ENCODE peak calls at places on chromosomes 16 and 17, in seven cellular contexts. One of them, this sample, is unnamed.

GRCh38 chr16:79250457-79251098 is 350.0 kb downstream of the MAF start:
- DNase-seq in tibial artery: no peak
- DNase-seq in small intestine: no peak
- DNase-seq in thoracic aorta: no peak
- DNase-seq in PC-9: no peak
- DNase-seq in naive thymus-derived CD4-positive, alpha-beta T cell: no peak
- DNase-seq in adrenal gland: no peak
- DNase-seq in this sample: no peak

GRCh38 chr16:86980644-86981043 is 336.5 kb downstream of the C16orf95 start:
- DNase-seq in small intestine: no peak
- DNase-seq in thoracic aorta: no peak
- DNase-seq in tibial artery: no peak
- DNase-seq in PC-9: no peak
- DNase-seq in naive thymus-derived CD4-positive, alpha-beta T cell: no peak
- DNase-seq in adrenal gland: no peak
- DNase-seq in this sample: no peak

GRCh38 chr17:7074931-7075330 is 5.1 kb downstream of the CLEC10A start:
- DNase-seq in PC-9: no peak
- DNase-seq in adrenal gland: no peak
- DNase-seq in tibial artery: no peak
- DNase-seq in thoracic aorta: no peak
- DNase-seq in naive thymus-derived CD4-positive, alpha-beta T cell: no peak
- DNase-seq in small intestine: no peak
- DNase-seq in this sample: no peak

GRCh38 chr16:813204-813915 is 12.8 kb upstream of the GNG13 start:
- DNase-seq in thoracic aorta: no peak
- DNase-seq in PC-9: peak; percentile 40
- DNase-seq in tibial artery: no peak
- DNase-seq in naive thymus-derived CD4-positive, alpha-beta T cell: peak; percentile 65
- DNase-seq in small intestine: no peak
- DNase-seq in adrenal gland: no peak
- DNase-seq in this sample: no peak

GRCh38 chr17:72514888-72515287 is 394.1 kb downstream of the SOX9 start:
- DNase-seq in adrenal gland: no peak
- DNase-seq in naive thymus-derived CD4-positive, alpha-beta T cell: no peak
- DNase-seq in PC-9: no peak
- DNase-seq in tibial artery: no peak
- DNase-seq in small intestine: no peak
- DNase-seq in thoracic aorta: no peak
- DNase-seq in this sample: peak; percentile 51

GRCh38 chr16:79816081-79816497 is 215.6 kb upstream of the MAF start:
- DNase-seq in small intestine: no peak
- DNase-seq in adrenal gland: no peak
- DNase-seq in thoracic aorta: no peak
- DNase-seq in naive thymus-derived CD4-positive, alpha-beta T cell: no peak
- DNase-seq in tibial artery: no peak
- DNase-seq in PC-9: no peak
- DNase-seq in this sample: no peak

GRCh38 chr17:77489239-77489897 is 348.6 kb downstream of the SEC14L1 start:
- DNase-seq in tibial artery: no peak
- DNase-seq in adrenal gland: no peak
- DNase-seq in PC-9: no peak
- DNase-seq in small intestine: no peak
- DNase-seq in naive thymus-derived CD4-positive, alpha-beta T cell: no peak
- DNase-seq in thoracic aorta: no peak
- DNase-seq in this sample: peak; percentile 28

GRCh38 chr17:75638893-75639292 is 5.7 kb downstream of the SMIM5 start:
- DNase-seq in tibial artery: peak; percentile 64
- DNase-seq in PC-9: no peak
- DNase-seq in thoracic aorta: no peak
- DNase-seq in small intestine: no peak
- DNase-seq in naive thymus-derived CD4-positive, alpha-beta T cell: no peak
- DNase-seq in adrenal gland: peak; percentile 33
- DNase-seq in this sample: peak; percentile 73

GRCh38 chr17:32157225-32157624 is 14.9 kb downstream of the RHOT1 start:
- DNase-seq in naive thymus-derived CD4-positive, alpha-beta T cell: no peak
- DNase-seq in thoracic aorta: no peak
- DNase-seq in tibial artery: no peak
- DNase-seq in small intestine: no peak
- DNase-seq in adrenal gland: no peak
- DNase-seq in PC-9: no peak
- DNase-seq in this sample: no peak

GRCh38 chr16:85473909-85474640 is 139.0 kb upstream of the GSE1 start:
- DNase-seq in thoracic aorta: no peak
- DNase-seq in naive thymus-derived CD4-positive, alpha-beta T cell: no peak
- DNase-seq in PC-9: no peak
- DNase-seq in small intestine: no peak
- DNase-seq in adrenal gland: no peak
- DNase-seq in tibial artery: no peak
- DNase-seq in this sample: peak; percentile 76

GRCh38 chr17:77445908-77446535 is 305.3 kb downstream of the SEC14L1 start:
- DNase-seq in adrenal gland: no peak
- DNase-seq in tibial artery: no peak
- DNase-seq in naive thymus-derived CD4-positive, alpha-beta T cell: peak; percentile 64
- DNase-seq in PC-9: no peak
- DNase-seq in small intestine: peak; percentile 93
- DNase-seq in thoracic aorta: no peak
- DNase-seq in this sample: peak; percentile 70

GRCh38 chr17:65220732-65221131 is 83.6 kb downstream of the RGS9 start:
- DNase-seq in naive thymus-derived CD4-positive, alpha-beta T cell: no peak
- DNase-seq in tibial artery: no peak
- DNase-seq in adrenal gland: no peak
- DNase-seq in PC-9: peak; percentile 59
- DNase-seq in thoracic aorta: no peak
- DNase-seq in small intestine: no peak
- DNase-seq in this sample: no peak

GRCh38 chr16:30380072-30380471 is 2.3 kb downstream of the SEPTIN1 start:
- DNase-seq in naive thymus-derived CD4-positive, alpha-beta T cell: no peak
- DNase-seq in PC-9: no peak
- DNase-seq in small intestine: no peak
- DNase-seq in tibial artery: no peak
- DNase-seq in thoracic aorta: no peak
- DNase-seq in adrenal gland: no peak
- DNase-seq in this sample: no peak

GRCh38 chr17:64617125-64617780 is 44.9 kb downstream of the SMURF2 start:
- DNase-seq in adrenal gland: no peak
- DNase-seq in naive thymus-derived CD4-positive, alpha-beta T cell: no peak
- DNase-seq in small intestine: no peak
- DNase-seq in tibial artery: no peak
- DNase-seq in PC-9: no peak
- DNase-seq in thoracic aorta: no peak
- DNase-seq in this sample: no peak

GRCh38 chr17:9241371-9241712 is 220.0 kb downstream of the NTN1 start:
- DNase-seq in adrenal gland: peak; percentile 31
- DNase-seq in thoracic aorta: no peak
- DNase-seq in tibial artery: peak; percentile 82
- DNase-seq in PC-9: no peak
- DNase-seq in naive thymus-derived CD4-positive, alpha-beta T cell: no peak
- DNase-seq in small intestine: no peak
- DNase-seq in this sample: peak; percentile 43

GRCh38 chr17:80969674-80970043 is 22.0 kb upstream of the CHMP6 start:
- DNase-seq in tibial artery: no peak
- DNase-seq in naive thymus-derived CD4-positive, alpha-beta T cell: no peak
- DNase-seq in thoracic aorta: no peak
- DNase-seq in PC-9: no peak
- DNase-seq in small intestine: no peak
- DNase-seq in adrenal gland: no peak
- DNase-seq in this sample: no peak

GRCh38 chr17:80968602-80969029 is 23.0 kb upstream of the CHMP6 start:
- DNase-seq in naive thymus-derived CD4-positive, alpha-beta T cell: no peak
- DNase-seq in PC-9: no peak
- DNase-seq in small intestine: no peak
- DNase-seq in thoracic aorta: no peak
- DNase-seq in adrenal gland: peak; percentile 61
- DNase-seq in tibial artery: peak; percentile 73
- DNase-seq in this sample: no peak

GRCh38 chr17:80970044-80970761 is 21.4 kb upstream of the CHMP6 start:
- DNase-seq in tibial artery: no peak
- DNase-seq in small intestine: no peak
- DNase-seq in thoracic aorta: no peak
- DNase-seq in PC-9: peak; percentile 37
- DNase-seq in adrenal gland: no peak
- DNase-seq in naive thymus-derived CD4-positive, alpha-beta T cell: peak; percentile 44
- DNase-seq in this sample: peak; percentile 45

GRCh38 chr17:80967404-80967872 is 24.2 kb upstream of the CHMP6 start:
- DNase-seq in thoracic aorta: no peak
- DNase-seq in small intestine: no peak
- DNase-seq in PC-9: no peak
- DNase-seq in naive thymus-derived CD4-positive, alpha-beta T cell: no peak
- DNase-seq in tibial artery: peak; percentile 63
- DNase-seq in adrenal gland: no peak
- DNase-seq in this sample: peak; percentile 75

GRCh38 chr17:80969030-80969673 is 22.5 kb upstream of the CHMP6 start:
- DNase-seq in adrenal gland: no peak
- DNase-seq in naive thymus-derived CD4-positive, alpha-beta T cell: no peak
- DNase-seq in thoracic aorta: no peak
- DNase-seq in small intestine: no peak
- DNase-seq in PC-9: no peak
- DNase-seq in tibial artery: no peak
- DNase-seq in this sample: no peak
- H3K4me3 ChIP-seq in adrenal gland: no peak overlapping the region
- H3K4me3 ChIP-seq in naive thymus-derived CD4-positive, alpha-beta T cell: no peak overlapping the region
- H3K4me3 ChIP-seq in thoracic aorta: no peak overlapping the region
- H3K4me3 ChIP-seq in small intestine: no peak overlapping the region
- H3K4me3 ChIP-seq in PC-9: no peak overlapping the region
- H3K4me3 ChIP-seq in tibial artery: no peak overlapping the region
- H3K4me3 ChIP-seq in this sample: no peak overlapping the region

DNA sequence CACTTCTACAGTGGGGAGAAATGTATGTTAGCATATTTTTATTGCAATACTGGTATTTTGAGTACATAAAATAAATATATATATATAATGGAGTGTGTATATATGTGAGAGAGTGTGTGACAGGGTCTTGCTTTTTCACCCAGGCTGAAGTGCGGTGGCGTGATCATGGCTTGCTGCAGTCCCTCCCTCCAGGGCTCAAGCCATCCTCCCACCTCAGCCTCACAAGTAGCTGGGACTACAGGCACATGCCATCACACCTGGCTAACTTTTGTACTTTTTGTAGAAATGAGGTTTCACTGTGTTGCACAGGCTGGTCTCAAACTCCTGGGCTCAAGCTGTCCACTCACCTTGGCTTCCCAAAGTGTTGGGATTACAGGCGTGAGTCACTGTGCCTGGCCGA is 4.1 kb downstream of the CYLD start:
- DNase-seq in tibial artery: no peak
- DNase-seq in thoracic aorta: no peak
- DNase-seq in adrenal gland: no peak
- DNase-seq in naive thymus-derived CD4-positive, alpha-beta T cell: no peak
- DNase-seq in PC-9: no peak
- DNase-seq in small intestine: no peak
- DNase-seq in this sample: no peak
- H3K4me1 ChIP-seq in tibial artery: no peaks in the 10 kb centered on the region
- H3K4me1 ChIP-seq in thoracic aorta: peaks cover 63% of the 10 kb centered on the region
- H3K4me1 ChIP-seq in adrenal gland: peaks cover 18% of the 10 kb centered on the region
- H3K4me1 ChIP-seq in naive thymus-derived CD4-positive, alpha-beta T cell: peaks cover 32% of the 10 kb centered on the region
- H3K4me1 ChIP-seq in PC-9: peaks cover 29% of the 10 kb centered on the region
- H3K4me1 ChIP-seq in small intestine: no peaks in the 10 kb centered on the region
- H3K4me1 ChIP-seq in this sample: peaks cover 8% of the 10 kb centered on the region

GRCh38 chr17:20253323-20253722 is 214.0 kb downstream of the LGALS9B start:
- DNase-seq in naive thymus-derived CD4-positive, alpha-beta T cell: no peak
- DNase-seq in thoracic aorta: no peak
- DNase-seq in tibial artery: no peak
- DNase-seq in small intestine: no peak
- DNase-seq in PC-9: no peak
- DNase-seq in adrenal gland: no peak
- DNase-seq in this sample: no peak
- H3K4me3 ChIP-seq in naive thymus-derived CD4-positive, alpha-beta T cell: no peak overlapping the region
- H3K4me3 ChIP-seq in thoracic aorta: no peak overlapping the region
- H3K4me3 ChIP-seq in tibial artery: no peak overlapping the region
- H3K4me3 ChIP-seq in small intestine: no peak overlapping the region
- H3K4me3 ChIP-seq in PC-9: no peak overlapping the region
- H3K4me3 ChIP-seq in adrenal gland: no peak overlapping the region
- H3K4me3 ChIP-seq in this sample: no peak overlapping the region

DNA sequence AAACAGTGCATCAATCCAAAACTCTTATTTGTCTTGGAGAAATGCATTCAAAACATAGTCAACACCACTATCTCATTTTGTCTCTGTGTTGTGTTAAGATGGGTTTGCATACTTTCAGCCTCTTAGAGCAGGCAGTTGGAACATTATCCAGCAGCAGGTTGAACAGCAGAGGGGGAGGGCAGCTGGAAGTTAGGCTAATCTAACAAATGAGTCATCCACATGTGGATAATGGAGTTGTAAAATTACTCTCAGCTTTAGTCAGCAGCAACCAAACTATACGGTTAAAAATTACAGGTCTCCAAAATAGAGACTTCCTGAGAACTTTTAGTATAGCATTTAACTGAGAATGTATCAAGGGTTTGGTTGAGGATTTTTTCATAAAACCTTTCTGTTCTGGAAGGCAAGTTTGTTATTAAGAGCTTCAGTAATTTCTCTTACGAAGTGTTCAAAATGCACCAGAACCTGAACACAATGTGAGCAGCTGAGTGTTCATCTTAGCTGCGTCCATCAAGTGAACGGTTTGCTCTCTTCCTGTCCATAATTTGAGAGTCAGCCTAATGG is 46.3 kb downstream of the PRKCA start:
- DNase-seq in PC-9: peak; percentile 7
- DNase-seq in small intestine: peak; percentile 89
- DNase-seq in adrenal gland: no peak
- DNase-seq in tibial artery: no peak
- DNase-seq in naive thymus-derived CD4-positive, alpha-beta T cell: no peak
- DNase-seq in thoracic aorta: no peak
- DNase-seq in this sample: no peak
- H3K4me1 ChIP-seq in PC-9: peaks cover 35% of the 10 kb centered on the region
- H3K4me1 ChIP-seq in small intestine: peaks cover 22% of the 10 kb centered on the region
- H3K4me1 ChIP-seq in adrenal gland: peaks cover 37% of the 10 kb centered on the region
- H3K4me1 ChIP-seq in tibial artery: no peaks in the 10 kb centered on the region
- H3K4me1 ChIP-seq in naive thymus-derived CD4-positive, alpha-beta T cell: peaks cover 48% of the 10 kb centered on the region
- H3K4me1 ChIP-seq in thoracic aorta: peaks cover 13% of the 10 kb centered on the region
- H3K4me1 ChIP-seq in this sample: peaks cover 34% of the 10 kb centered on the region

GRCh38 chr17:49849711-49850610 is 2.1 kb upstream of the TAC4 start:
- DNase-seq in tibial artery: no peak
- DNase-seq in adrenal gland: no peak
- DNase-seq in thoracic aorta: no peak
- DNase-seq in naive thymus-derived CD4-positive, alpha-beta T cell: no peak
- DNase-seq in PC-9: no peak
- DNase-seq in small intestine: no peak
- DNase-seq in this sample: no peak
- H3K4me3 ChIP-seq in tibial artery: no peak overlapping the region
- H3K4me3 ChIP-seq in adrenal gland: no peak overlapping the region
- H3K4me3 ChIP-seq in thoracic aorta: no peak overlapping the region
- H3K4me3 ChIP-seq in naive thymus-derived CD4-positive, alpha-beta T cell: peak overlapping the region; percentile 7
- H3K4me3 ChIP-seq in PC-9: no peak overlapping the region
- H3K4me3 ChIP-seq in small intestine: no peak overlapping the region
- H3K4me3 ChIP-seq in this sample: no peak overlapping the region

GRCh38 chr16:53805113-53805512 is 101.2 kb downstream of the FTO start:
- DNase-seq in PC-9: no peak
- DNase-seq in naive thymus-derived CD4-positive, alpha-beta T cell: no peak
- DNase-seq in adrenal gland: no peak
- DNase-seq in small intestine: no peak
- DNase-seq in thoracic aorta: no peak
- DNase-seq in tibial artery: no peak
- DNase-seq in this sample: no peak
- H3K4me1 ChIP-seq in PC-9: peaks cover 4% of the 10 kb centered on the region
- H3K4me1 ChIP-seq in naive thymus-derived CD4-positive, alpha-beta T cell: peaks cover 8% of the 10 kb centered on the region
- H3K4me1 ChIP-seq in adrenal gland: no peaks in the 10 kb centered on the region
- H3K4me1 ChIP-seq in small intestine: no peaks in the 10 kb centered on the region
- H3K4me1 ChIP-seq in thoracic aorta: peaks cover 6% of the 10 kb centered on the region
- H3K4me1 ChIP-seq in tibial artery: no peaks in the 10 kb centered on the region
- H3K4me1 ChIP-seq in this sample: no peaks in the 10 kb centered on the region